ENCODE peak calls at places on chromosome 20, in four cellular contexts. J is AG10803, C is heart right ventricle, D is HT-29. V is an unnamed sample.
A peak's percentile ranks its signal among the peaks of the same experiment; 100 is the strongest.

GRCh38 chr20:44448753-44449546 is 26.7 kb upstream of the TTPAL start:
- DNase-seq in J (no peak), C (no peak), D (peak; percentile 35), V (no peak)

GRCh38 chr20:10761232-10761631 is 87.4 kb upstream of the JAG1 start:
- DNase-seq in J (no peak), C (no peak), D (no peak), V (peak; percentile 94)

GRCh38 chr20:58054744-58055373 is 173.6 kb downstream of the ANKRD60 start:
- DNase-seq in J (peak; percentile 28), C (no peak), D (no peak), V (peak; percentile 26)

GRCh38 chr20:7113577-7114466 is 346.3 kb downstream of the BMP2 start:
- DNase-seq in J (peak; percentile 11), C (peak; percentile 50), D (peak; percentile 57), V (peak; percentile 59)

GRCh38 chr20:48278961-48279481 is 493.7 kb upstream of the SULF2 start:
- DNase-seq in J (no peak), C (peak; percentile 58), D (no peak), V (peak; percentile 40)

GRCh38 chr20:58982406-58983114 is 1.5 kb downstream of the NELFCD start:
- DNase-seq in J (no peak), C (no peak), D (no peak), V (no peak)

GRCh38 chr20:37524859-37525708 is 2.6 kb downstream of the BLCAP start:
- DNase-seq in J (peak; percentile 73), C (no peak), D (peak; percentile 91), V (peak; percentile 41)

GRCh38 chr20:45059022-45059728 is 41.8 kb downstream of the KCNS1 start:
- DNase-seq in J (no peak), C (no peak), D (no peak), V (peak; percentile 64)

GRCh38 chr20:44295995-44296394 is 15.0 kb downstream of the FITM2 start:
- DNase-seq in J (no peak), C (no peak), D (no peak), V (no peak)

V was measured in fibroblast of the aortic adventitia.